ENCODE peak calls at places on chromosomes 2 and 18, in seven cellular contexts. F is NCI-H446 treated with DMSO at 0.1 percent for 48 hours, C is head of caudate nucleus, B is KG1, P is RCC 7860, W is adipocyte, T is HuH-7. R is an unnamed sample.

GRCh38 chr2:9655441-9656269 is 24.9 kb upstream of the YWHAQ start:
- DNase-seq in B (no peak), W (peak; percentile 67), F (no peak), T (no peak), P (peak; percentile 91), C (no peak), R (no peak)

GRCh38 chr2:27833931-27834330 is 56.3 kb downstream of the RBKS start:
- DNase-seq in W (no peak), P (peak; percentile 41), B (no peak), F (no peak), T (no peak), C (no peak), R (no peak)

GRCh38 chr2:16134436-16135165 is 194.3 kb downstream of the MYCN start:
- DNase-seq in T (no peak), B (no peak), W (no peak), P (no peak), C (no peak), F (no peak), R (no peak)

GRCh38 chr2:148876190-148876588 is 1.2 kb downstream of the KIF5C start:
- DNase-seq in P (no peak), T (peak; percentile 65), B (no peak), W (no peak), C (peak; percentile 16), F (no peak), R (no peak)

GRCh38 chr2:58484201-58484600 is 243.1 kb upstream of the FANCL start:
- DNase-seq in W (peak; percentile 27), P (no peak), T (no peak), B (no peak), F (no peak), C (no peak), R (no peak)

GRCh38 chr2:234496442-234496834 is 443 bp downstream of the ARL4C start:
- DNase-seq in T (peak; percentile 36), P (peak; percentile 43), B (no peak), C (no peak), W (no peak), F (no peak), R (no peak)

GRCh38 chr2:27431395-27431794 is 3.0 kb downstream of the NRBP1 start:
- DNase-seq in P (peak; percentile 51), C (no peak), F (no peak), W (peak; percentile 48), B (no peak), T (no peak), R (no peak)

GRCh38 chr2:236794074-236794473 is 224.4 kb downstream of the ACKR3 start:
- DNase-seq in P (no peak), T (no peak), F (peak; percentile 30), C (no peak), W (no peak), B (no peak), R (no peak)

GRCh38 chr2:165698621-165698946 is 95.5 kb downstream of the GALNT3 start:
- DNase-seq in P (peak; percentile 45), W (peak; percentile 82), C (no peak), B (peak; percentile 35), F (peak; percentile 80), T (peak; percentile 37), R (peak; percentile 64)

GRCh38 chr2:219406861-219407230 is 11.3 kb upstream of the DES start:
- DNase-seq in B (no peak), T (no peak), W (peak; percentile 86), P (peak; percentile 85), C (no peak), F (no peak), R (no peak)

GRCh38 chr2:146990311-146990781 is 854.5 kb upstream of the ACVR2A start:
- DNase-seq in F (no peak), W (peak; percentile 40), B (no peak), P (no peak), T (no peak), C (no peak), R (no peak)

GRCh38 chr18:57077786-57078552 is 68.9 kb upstream of the BOD1L2 start:
- DNase-seq in C (no peak), W (no peak), F (no peak), T (no peak), B (peak; percentile 32), P (no peak), R (no peak)

GRCh38 chr2:95333888-95334338 is 36.8 kb downstream of the KCNIP3 start:
- DNase-seq in P (peak; percentile 92), B (no peak), C (no peak), F (no peak), W (no peak), T (no peak), R (peak; percentile 28)

GRCh38 chr2:198973181-198973580 is 484.6 kb downstream of the SATB2 start:
- DNase-seq in C (no peak), B (no peak), P (no peak), F (no peak), W (peak; percentile 6), T (no peak), R (no peak)

GRCh38 chr18:9055185-9055584 is 47.3 kb upstream of the NDUFV2 start:
- DNase-seq in B (no peak), T (no peak), P (peak; percentile 58), W (peak; percentile 87), F (peak; percentile 42), C (no peak), R (no peak)

GRCh38 chr2:60794271-60794863 is 38.3 kb downstream of the PAPOLG start:
- DNase-seq in T (peak; percentile 26), F (no peak), W (peak; percentile 61), B (no peak), C (no peak), P (no peak), R (no peak)

GRCh38 chr2:24913896-24914295 is 6.1 kb downstream of the ADCY3 start:
- DNase-seq in C (no peak), P (no peak), F (no peak), W (no peak), T (no peak), B (no peak), R (no peak)

GRCh38 chr2:196242131-196242620 is 70.8 kb upstream of the STK17B start:
- DNase-seq in B (peak; percentile 83), C (no peak), F (no peak), W (no peak), T (no peak), P (peak; percentile 78), R (no peak)

GRCh38 chr18:69177702-69178101 is 223.0 kb upstream of the DOK6 start:
- DNase-seq in B (no peak), P (no peak), C (no peak), F (no peak), T (no peak), W (peak; percentile 5), R (no peak)

GRCh38 chr18:74288730-74289129 is 3.0 kb downstream of the CYB5A start:
- DNase-seq in P (no peak), C (no peak), F (no peak), T (no peak), B (no peak), W (no peak), R (no peak)

GRCh38 chr2:127218843-127219715 is 1.0 kb downstream of the CYP27C1 start:
- DNase-seq in F (no peak), C (no peak), B (no peak), P (no peak), W (peak; percentile 73), T (no peak), R (no peak)

GRCh38 chr2:234705108-234705507 is 208.2 kb upstream of the ARL4C start:
- DNase-seq in P (peak; percentile 54), B (no peak), T (no peak), F (no peak), W (peak; percentile 13), C (no peak), R (no peak)

R was measured in DMS 273 treated with DMSO at 0.1 percent for 48 hours.